ENCODE peak calls at places on chromosomes 2 and 18, in four cellular contexts. H, C, S and D are unnamed samples. For H3K4me1, the result is how much of the 10 kb centered on the place peaks cover.

GRCh38 chr2:45236268-45236667 is 227.0 kb upstream of the SIX2 start:
- DNase-seq in S (no peak), H (no peak), C (no peak), D (no peak)

GRCh38 chr2:226526731-226527130 is 272.9 kb downstream of the IRS1 start:
- DNase-seq in C (no peak), S (no peak), H (no peak), D (no peak)

GRCh38 chr2:31987454-31987853 is 23.4 kb downstream of the MEMO1 start:
- DNase-seq in S (no peak), C (no peak), H (no peak), D (no peak)

GRCh38 chr2:211216221-211216620 is 659.8 kb downstream of the CPS1 start:
- DNase-seq in S (no peak), H (no peak), C (no peak), D (no peak)

GRCh38 chr2:36397728-36398413 is 42.3 kb downstream of the CRIM1 start:
- DNase-seq in S (no peak), H (no peak), C (no peak), D (no peak)

GRCh38 chr2:171793691-171794678 is 100.1 kb downstream of the SLC25A12 start:
- DNase-seq in H (no peak), C (no peak), S (no peak), D (no peak)

GRCh38 chr2:61439241-61440002 is 31.5 kb downstream of the USP34 start:
- DNase-seq in S (no peak), H (peak), C (no peak), D (no peak)

GRCh38 chr2:236045264-236046235 is 122.6 kb downstream of the GBX2 start:
- DNase-seq in S (no peak), C (no peak), H (no peak), D (no peak)

GRCh38 chr2:109336296-109336695 is 207.3 kb downstream of the SH3RF3 start:
- DNase-seq in S (no peak), C (no peak), H (no peak), D (no peak)

GRCh38 chr18:45402485-45403056 is 212.7 kb upstream of the SLC14A2 start:
- DNase-seq in S (no peak), C (no peak), H (no peak), D (no peak)

GRCh38 chr2:65997941-65998340 is 437.0 kb upstream of the MEIS1 start:
- DNase-seq in C (no peak), S (no peak), H (no peak), D (no peak)

GRCh38 chr2:160695402-160696060 is 201.9 kb upstream of the RBMS1 start:
- DNase-seq in S (peak), H (no peak), C (no peak), D (no peak)

GRCh38 chr18:77127769-77128671 is 4.6 kb downstream of the MBP start:
- DNase-seq in H (no peak), S (peak), C (no peak), D (no peak)

GRCh38 chr2:70918016-70918415 is 17.7 kb upstream of the ATP6V1B1 start:
- DNase-seq in C (no peak), H (no peak), S (no peak), D (no peak)

GRCh38 chr2:239930378-239930777 is 94.8 kb downstream of the NDUFA10 start:
- DNase-seq in H (peak), S (no peak), C (peak), D (no peak)

GRCh38 chr2:230737791-230738226 is 25.2 kb downstream of the CAB39 start:
- DNase-seq in H (no peak), C (no peak), S (peak), D (no peak)

GRCh38 chr2:141889788-141890187 is 241.0 kb downstream of the LRP1B start:
- DNase-seq in C (no peak), S (no peak), H (no peak), D (no peak)

GRCh38 chr18:24078391-24078790 is 60.5 kb upstream of the CABYR start:
- DNase-seq in C (no peak), S (no peak), H (no peak), D (no peak)

GRCh38 chr2:8827729-8828128 is 9.7 kb downstream of the KIDINS220 start:
- DNase-seq in S (no peak), H (no peak), C (no peak), D (no peak)

GRCh38 chr2:19841918-19842693 is 59.7 kb downstream of the TTC32 start:
- DNase-seq in C (no peak), H (no peak), S (no peak), D (no peak)

GRCh38 chr18:9366126-9366714 is 31.6 kb downstream of the TWSG1 start:
- DNase-seq in H (peak), S (peak), C (peak), D (no peak)

GRCh38 chr18:23793985-23794867 is 105.0 kb downstream of the LAMA3 start:
- DNase-seq in S (no peak), H (no peak), C (no peak), D (no peak)

GRCh38 chr2:62038980-62039771 is 133.7 kb downstream of the COMMD1 start:
- DNase-seq in S (no peak), C (no peak), H (no peak), D (no peak)

GRCh38 chr2:30663321-30663720 is 143.9 kb downstream of the CAPN13 start:
- DNase-seq in C (no peak), H (no peak), S (no peak), D (no peak)

GRCh38 chr2:13009027-13009426 is 292.3 kb downstream of the TRIB2 start:
- DNase-seq in H (no peak), S (no peak), C (no peak), D (no peak)

GRCh38 chr2:227228061-227228667 is 63.7 kb downstream of the COL4A3 start:
- DNase-seq in S (peak), H (peak), C (no peak), D (no peak)

GRCh38 chr2:74951211-74951754 is 7.2 kb upstream of the POLE4 start:
- DNase-seq in S (no peak), H (no peak), C (no peak), D (no peak)

GRCh38 chr2:1726558-1726957 is 17.8 kb downstream of the PXDN start:
- DNase-seq in S (no peak), C (no peak), H (no peak), D (no peak)

GRCh38 chr2:171512683-171513082 is 9.6 kb upstream of the CYBRD1 start:
- DNase-seq in C (no peak), S (no peak), H (no peak), D (no peak)

GRCh38 chr2:241134711-241135110 is 14.6 kb downstream of the PASK start:
- DNase-seq in H (no peak), C (no peak), S (no peak), D (no peak)

GRCh38 chr2:64065516-64065915 is 46.3 kb upstream of the VPS54 start:
- DNase-seq in S (no peak), H (no peak), C (no peak), D (no peak)

GRCh38 chr18:50629148-50629631 is 69.3 kb downstream of the MAPK4 start:
- DNase-seq in S (peak), C (no peak), H (no peak), D (no peak)

GRCh38 chr2:218853766-218854165 is 5.8 kb upstream of the WNT6 start:
- DNase-seq in S (no peak), C (no peak), H (no peak), D (no peak)

GRCh38 chr2:12928197-12928596 is 211.5 kb downstream of the TRIB2 start:
- DNase-seq in S (no peak), H (no peak), C (no peak), D (no peak)

GRCh38 chr2:88597168-88597567 is 30.1 kb downstream of the EIF2AK3 start:
- DNase-seq in H (no peak), C (no peak), S (no peak), D (no peak)

GRCh38 chr2:88602022-88602421 is 25.2 kb downstream of the EIF2AK3 start:
- DNase-seq in H (no peak), C (no peak), S (no peak), D (no peak)

GRCh38 chr2:88599527-88599926 is 27.7 kb downstream of the EIF2AK3 start:
- DNase-seq in H (no peak), S (no peak), C (no peak), D (no peak)

GRCh38 chr2:88601302-88601701 is 26.0 kb downstream of the EIF2AK3 start:
- DNase-seq in H (no peak), S (no peak), C (no peak), D (no peak)

DNA sequence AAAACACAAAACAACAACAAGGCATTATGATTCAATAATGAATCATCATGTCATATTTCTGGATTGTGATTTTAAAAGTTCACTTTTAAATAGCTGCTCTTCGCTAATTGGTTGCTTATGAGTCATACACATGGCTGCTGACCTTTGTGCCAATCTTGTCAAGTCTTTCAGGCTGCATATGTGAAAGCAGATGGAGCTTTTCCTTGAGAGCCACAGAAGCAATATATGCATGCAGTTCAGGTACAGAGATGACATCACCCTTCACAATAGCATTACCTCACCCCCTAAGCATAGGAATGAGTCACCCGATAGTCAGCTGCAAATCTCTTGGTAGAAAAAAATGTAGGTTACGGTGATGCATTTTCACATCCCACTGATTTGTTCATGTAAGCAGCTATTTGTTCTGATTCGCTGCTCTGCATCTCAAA is 27.2 kb downstream of the EIF2AK3 start:
- DNase-seq in S (no peak), H (peak), C (no peak), D (no peak)
- TF ChIP-seq POLR2AphosphoS5 in S (peak), H (peak), C (no peak), D (peak)

DNA sequence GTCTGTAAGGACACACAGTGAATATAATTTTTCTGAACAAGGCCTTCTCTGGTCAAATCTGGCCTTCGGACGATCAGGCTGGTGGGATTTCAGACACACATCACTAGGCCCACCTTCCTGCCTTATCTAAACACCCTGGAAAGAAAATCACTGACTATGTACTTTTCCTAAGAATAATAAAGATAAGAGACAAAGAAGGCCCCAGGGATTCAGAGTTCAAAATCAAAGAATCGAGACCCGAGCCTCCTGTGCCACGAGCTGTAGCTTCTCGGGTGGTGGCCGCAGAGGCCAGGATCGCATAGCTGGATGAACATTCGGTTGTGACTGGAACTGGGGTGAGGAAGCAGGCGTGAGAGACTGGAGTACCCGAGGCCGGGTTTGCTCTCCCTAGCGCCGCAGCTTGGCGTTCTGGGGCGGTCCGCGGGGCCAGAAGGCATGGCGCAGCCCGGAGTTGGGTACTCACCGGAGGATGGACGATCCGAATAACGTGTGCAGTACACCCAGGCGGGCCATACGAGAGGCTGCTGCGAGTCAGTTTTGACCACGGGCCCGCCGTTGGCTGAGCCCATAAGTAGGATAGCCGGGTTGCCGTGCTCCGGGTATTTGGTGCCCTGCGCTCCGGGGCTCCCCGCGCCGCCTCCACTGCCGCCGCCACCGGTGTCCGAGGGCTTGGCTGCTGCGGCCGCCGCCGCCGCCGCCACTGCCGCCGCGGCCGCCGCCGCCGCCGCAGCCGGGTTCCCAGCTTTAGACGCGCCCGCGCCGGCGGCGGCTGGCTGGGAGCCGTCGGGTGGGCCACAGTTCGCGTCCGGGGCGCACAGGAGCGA is 1.4 kb downstream of the EN1 start:
- DNase-seq in S (no peak), H (no peak), C (no peak), D (no peak)
- H3K4me1 ChIP-seq in S (under half), H (half or more), C (under half), D (under half)

DNA sequence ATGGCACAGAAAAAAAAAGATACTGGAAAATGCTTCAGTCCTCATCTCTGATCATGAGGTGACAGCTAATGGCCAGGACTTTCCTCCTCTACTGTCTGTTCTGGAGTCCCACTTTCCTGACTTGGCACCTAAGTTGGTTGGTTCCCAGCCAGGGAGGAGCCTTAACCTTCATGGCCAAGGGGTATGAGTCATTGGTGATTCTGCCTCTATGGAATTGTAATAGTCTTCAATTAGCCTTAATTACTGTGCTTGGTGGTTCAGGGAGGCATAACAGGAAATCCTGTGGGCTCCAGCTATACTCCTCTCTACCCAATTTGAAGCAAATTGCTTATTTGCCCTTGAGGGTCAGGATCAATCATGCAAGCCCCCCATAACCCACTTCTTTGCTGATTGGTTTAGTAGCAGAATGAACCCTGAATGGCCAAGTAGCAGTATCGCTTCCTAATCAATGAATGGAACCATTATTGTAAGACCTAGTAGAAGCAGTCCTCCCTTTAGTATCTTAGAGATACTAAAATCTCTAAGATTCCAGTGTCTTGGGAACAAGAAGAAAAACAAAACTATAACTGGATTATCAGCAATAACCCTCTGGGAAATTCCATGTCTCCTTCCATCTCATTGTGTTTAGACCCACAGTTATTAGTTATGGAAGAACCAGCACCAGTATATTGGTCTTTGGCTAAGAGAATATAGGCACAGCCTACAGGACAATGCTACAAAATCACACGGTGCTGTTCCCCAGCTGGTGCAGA is 109.0 kb downstream of the COL6A3 start:
- DNase-seq in S (no peak), C (no peak), H (no peak), D (no peak)
- TF ChIP-seq POLR2AphosphoS5 in S (no peak), C (no peak), H (no peak), D (no peak)

DNA sequence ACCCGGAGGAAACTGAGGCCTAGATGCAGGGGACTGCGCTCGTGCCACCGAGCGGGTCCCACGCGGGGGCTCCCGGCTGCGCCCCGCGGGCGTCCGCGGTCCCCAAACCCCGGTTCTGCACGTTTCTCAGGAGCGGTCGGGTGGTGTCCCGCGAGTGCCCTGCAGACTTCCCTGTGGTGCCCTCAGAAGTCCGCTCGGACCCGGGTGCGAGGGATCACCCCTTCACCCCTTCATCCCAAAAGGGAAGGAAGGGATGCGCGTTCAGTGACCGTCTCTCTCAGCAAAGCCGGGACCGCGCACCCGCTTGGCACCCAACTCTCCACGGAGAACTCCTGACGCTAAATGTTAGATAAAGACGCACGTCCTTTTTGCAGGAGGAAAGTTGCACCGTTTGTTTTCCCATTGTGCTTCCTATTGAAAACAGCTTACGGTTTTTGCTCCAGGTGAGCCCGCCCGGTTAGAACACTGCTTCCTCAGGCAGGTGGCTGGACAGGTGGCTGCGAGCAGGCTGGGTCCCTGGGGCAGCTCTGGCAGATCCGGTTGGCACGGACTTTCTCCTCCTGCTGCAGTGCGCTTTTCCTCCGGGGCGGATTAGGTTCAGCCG is 779 bp downstream of the DGKD start:
- DNase-seq in S (peak), H (peak), C (peak), D (no peak)
- H3K4me1 ChIP-seq in S (under half), H (under half), C (under half), D (under half)